ENCODE peak calls at places on chromosomes 2 and 18, in five cellular contexts. H, J, C, F and L are unnamed samples.
A peak's percentile ranks its signal among the peaks of the same experiment; 100 is the strongest.

GRCh38 chr2:40251146-40251545 is 200.7 kb downstream of the SLC8A1 start:
- DNase-seq in H (no peak), J (no peak), C (no peak), F (peak; percentile 27), L (no peak)

GRCh38 chr2:221554769-221555510 is 17.2 kb downstream of the EPHA4 start:
- DNase-seq in H (peak; percentile 63), J (peak; percentile 60), C (peak; percentile 6), F (peak; percentile 64), L (peak; percentile 59)

GRCh38 chr2:238989484-238989883 is 141.6 kb downstream of the TWIST2 start:
- DNase-seq in H (peak; percentile 16), J (no peak), C (no peak), F (no peak), L (no peak)

GRCh38 chr2:135662088-135662487 is 79.6 kb upstream of the UBXN4 start:
- DNase-seq in H (no peak), J (peak; percentile 55), C (peak; percentile 79), F (peak; percentile 67), L (no peak)

GRCh38 chr2:213248637-213249036 is 35.6 kb upstream of the SPAG16 start:
- DNase-seq in H (no peak), J (no peak), C (no peak), F (no peak), L (no peak)

GRCh38 chr2:201886504-201886903 is 80.2 kb downstream of the CDK15 start:
- DNase-seq in H (no peak), J (peak; percentile 72), C (peak; percentile 48), F (peak; percentile 72), L (peak; percentile 63)

GRCh38 chr18:69840445-69840844 is 107.2 kb downstream of the CD226 start:
- DNase-seq in H (no peak), J (peak; percentile 82), C (peak; percentile 64), F (peak; percentile 69), L (peak; percentile 9)

GRCh38 chr18:6203791-6204190 is 210.9 kb downstream of the L3MBTL4 start:
- DNase-seq in H (no peak), J (no peak), C (no peak), F (no peak), L (no peak)

GRCh38 chr2:45712538-45712937 is 61.1 kb downstream of the PRKCE start:
- DNase-seq in H (peak; percentile 54), J (no peak), C (no peak), F (no peak), L (no peak)

GRCh38 chr2:39127973-39128372 is 7.1 kb upstream of the SOS1 start:
- DNase-seq in H (no peak), J (peak; percentile 37), C (no peak), F (peak; percentile 27), L (no peak)

GRCh38 chr2:168717790-168718502 is 84.5 kb upstream of the NOSTRIN start:
- DNase-seq in H (no peak), J (no peak), C (no peak), F (peak; percentile 64), L (no peak)

GRCh38 chr2:234995332-234996007 is 43.7 kb downstream of the SH3BP4 start:
- DNase-seq in H (no peak), J (no peak), C (no peak), F (peak; percentile 31), L (no peak)

GRCh38 chr18:62678847-62679535 is 36.4 kb upstream of the PHLPP1 start:
- DNase-seq in H (peak; percentile 63), J (no peak), C (no peak), F (no peak), L (no peak)

GRCh38 chr18:65983750-65984149 is 232.9 kb downstream of the CDH7 start:
- DNase-seq in H (no peak), J (no peak), C (no peak), F (no peak), L (peak; percentile 49)

GRCh38 chr2:46441838-46442712 is 37.3 kb upstream of the TMEM247 start:
- DNase-seq in H (no peak), J (no peak), C (no peak), F (no peak), L (no peak)

GRCh38 chr18:45617284-45617683 is 2.0 kb downstream of the SLC14A2 start:
- DNase-seq in H (no peak), J (peak; percentile 81), C (peak; percentile 72), F (peak; percentile 90), L (no peak)

GRCh38 chr2:222057249-222058073 is 241.3 kb downstream of the PAX3 start:
- DNase-seq in H (no peak), J (no peak), C (no peak), F (no peak), L (peak; percentile 64)

GRCh38 chr2:207239754-207240494 is 74.2 kb upstream of the KLF7 start:
- DNase-seq in H (no peak), J (peak; percentile 74), C (no peak), F (peak; percentile 87), L (no peak)

GRCh38 chr18:60892855-60893254 is 440.4 kb upstream of the CDH20 start:
- DNase-seq in H (no peak), J (no peak), C (peak; percentile 79), F (peak; percentile 78), L (no peak)

GRCh38 chr2:240200230-240201051 is 60.0 kb upstream of the OTOS start:
- DNase-seq in H (peak; percentile 42), J (peak; percentile 6), C (no peak), F (no peak), L (no peak)

GRCh38 chr2:181304011-181304844 is 153.0 kb upstream of the ITGA4 start:
- DNase-seq in H (no peak), J (no peak), C (no peak), F (no peak), L (peak; percentile 1)

GRCh38 chr2:151251012-151251411 is 10.7 kb downstream of the RBM43 start:
- DNase-seq in H (no peak), J (peak; percentile 92), C (peak; percentile 64), F (peak; percentile 90), L (no peak)

DNA sequence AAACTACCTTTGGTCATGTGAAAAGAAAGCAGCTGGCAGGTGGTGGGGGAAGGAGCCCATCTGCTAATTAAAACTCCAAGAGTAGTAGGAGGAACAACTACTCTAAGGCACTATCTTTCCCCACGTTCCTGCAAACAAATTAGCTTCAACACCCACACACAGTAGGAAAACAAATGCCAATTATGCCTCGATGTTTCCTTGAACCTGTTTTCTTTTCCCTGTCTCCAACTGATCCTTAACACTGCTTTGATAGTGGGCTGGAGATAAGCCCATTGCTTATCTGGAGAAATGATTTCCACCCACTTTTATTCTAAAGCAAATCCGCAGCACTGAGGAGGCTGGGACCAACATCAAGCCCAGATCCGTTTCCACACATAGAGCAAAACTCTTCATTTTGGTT is 36.0 kb downstream of the DDX18 start:
- DNase-seq in H (no peak), J (no peak), C (no peak), F (no peak), L (no peak)
- H3K27me3 ChIP-seq in H (peaks cover 10% of the 10 kb centered on the region), J (peaks cover 24% of the 10 kb centered on the region), C (no peaks in the 10 kb centered on the region), F (peaks cover 4% of the 10 kb centered on the region), L (peaks cover 37% of the 10 kb centered on the region)

DNA sequence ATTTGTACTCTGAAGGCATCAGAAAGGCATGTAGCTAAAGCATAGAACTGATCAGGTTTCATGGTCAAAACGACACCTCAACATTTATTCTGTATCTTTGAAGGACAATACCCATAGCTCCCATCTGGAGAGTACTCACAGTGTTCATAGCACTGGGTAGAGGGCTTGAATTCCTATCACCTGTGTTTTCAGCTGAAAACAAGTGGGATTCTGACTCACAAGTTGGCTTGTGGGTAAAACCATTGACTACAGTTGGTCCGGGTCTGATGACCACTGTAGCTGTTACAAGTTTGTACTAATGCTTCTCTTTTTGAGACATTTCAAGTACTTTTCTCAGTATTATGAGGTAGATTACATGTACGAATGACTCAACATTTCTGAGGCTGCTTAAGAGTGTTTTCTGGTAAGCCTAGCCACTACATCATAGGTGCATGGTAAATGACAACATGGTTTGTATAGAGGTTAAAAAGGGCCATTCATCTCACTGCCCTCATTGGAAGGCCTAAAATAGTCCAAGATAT is 68.6 kb upstream of the PELI1 start:
- DNase-seq in H (no peak), J (peak; percentile 31), C (peak; percentile 79), F (peak; percentile 97), L (no peak)
- H3K4me3 ChIP-seq in H (no peak overlapping the region), J (no peak overlapping the region), C (no peak overlapping the region), F (no peak overlapping the region), L (no peak overlapping the region)

GRCh38 chr18:22159014-22159413 is 10.4 kb upstream of the GATA6 start:
- DNase-seq in H (peak; percentile 77), J (no peak), C (no peak), F (no peak), L (no peak)

GRCh38 chr18:22155584-22155983 is 13.8 kb upstream of the GATA6 start:
- DNase-seq in H (no peak), J (no peak), C (no peak), F (no peak), L (no peak)

GRCh38 chr18:22152093-22152492 is 17.3 kb upstream of the GATA6 start:
- DNase-seq in H (no peak), J (no peak), C (no peak), F (no peak), L (no peak)

GRCh38 chr18:22149710-22150109 is 19.7 kb upstream of the GATA6 start:
- DNase-seq in H (no peak), J (no peak), C (no peak), F (no peak), L (no peak)

DNA sequence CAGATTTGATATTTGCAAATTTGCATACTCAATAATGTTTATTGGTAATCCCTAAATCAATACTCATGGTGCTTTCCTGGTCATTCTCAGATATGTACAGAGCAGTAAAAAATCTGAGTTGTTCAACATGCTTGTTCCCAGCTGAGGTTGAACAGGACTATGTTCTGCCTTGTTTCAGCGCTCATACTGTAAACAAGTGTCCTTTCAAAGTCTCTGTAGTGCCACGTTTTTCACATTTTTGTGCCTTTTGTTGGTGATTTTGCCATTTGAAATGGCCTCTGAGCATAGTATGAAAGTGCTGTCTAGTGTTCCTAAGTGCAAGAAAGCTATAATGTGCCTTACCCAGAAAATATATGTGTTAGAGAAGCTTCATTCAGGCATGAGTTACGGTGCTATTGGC is 16.0 kb upstream of the GATA6 start:
- DNase-seq in H (no peak), J (no peak), C (no peak), F (no peak), L (no peak)
- H3K27me3 ChIP-seq in H (no peaks in the 10 kb centered on the region), J (peaks cover 32% of the 10 kb centered on the region), C (peaks cover 10% of the 10 kb centered on the region), F (peaks cover 2% of the 10 kb centered on the region), L (peaks cover 21% of the 10 kb centered on the region)

GRCh38 chr18:12028674-12029073 is 47.4 kb downstream of the IMPA2 start:
- DNase-seq in H (peak; percentile 28), J (no peak), C (no peak), F (no peak), L (no peak)

GRCh38 chr18:12031181-12031580 is 49.9 kb downstream of the IMPA2 start:
- DNase-seq in H (no peak), J (no peak), C (no peak), F (peak; percentile 41), L (no peak)

GRCh38 chr18:12031836-12032235 is 50.5 kb downstream of the IMPA2 start:
- DNase-seq in H (no peak), J (peak; percentile 79), C (peak; percentile 57), F (peak; percentile 90), L (no peak)

GRCh38 chr18:12029786-12030571 is 48.7 kb downstream of the IMPA2 start:
- DNase-seq in H (no peak), J (no peak), C (no peak), F (no peak), L (no peak)

GRCh38 chr18:12030667-12031066 is 49.4 kb downstream of the IMPA2 start:
- DNase-seq in H (no peak), J (no peak), C (no peak), F (no peak), L (no peak)
- H3K4me3 ChIP-seq in H (no peak overlapping the region), J (no peak overlapping the region), C (no peak overlapping the region), F (no peak overlapping the region), L (no peak overlapping the region)

GRCh38 chr2:158556124-158556523 is 99.4 kb downstream of the PKP4 start:
- DNase-seq in H (no peak), J (no peak), C (no peak), F (no peak), L (no peak)
- H3K27me3 ChIP-seq in H (no peaks in the 10 kb centered on the region), J (no peaks in the 10 kb centered on the region), C (no peaks in the 10 kb centered on the region), F (no peaks in the 10 kb centered on the region), L (no peaks in the 10 kb centered on the region)